ENCODE peak calls at places on chromosomes 7 and 10, in five cellular contexts. E, W, O, V and K are unnamed samples.

GRCh38 chr10:34967411-34967880 is 122.7 kb downstream of the CUL2 start:
- DNase-seq in E (no peak), W (no peak), O (peak; percentile 34), V (no peak), K (no peak)

GRCh38 chr7:8190121-8190895 is 71.7 kb downstream of the ICA1 start:
- DNase-seq in E (no peak), W (peak; percentile 24), O (no peak), V (no peak), K (peak; percentile 60)

GRCh38 chr7:70316745-70317144 is 718.5 kb downstream of the AUTS2 start:
- DNase-seq in E (no peak), W (no peak), O (no peak), V (no peak), K (no peak)

GRCh38 chr10:3924344-3924743 is 139.3 kb upstream of the KLF6 start:
- DNase-seq in E (no peak), W (peak; percentile 97), O (no peak), V (no peak), K (no peak)

GRCh38 chr7:119959811-119960210 is 313.2 kb upstream of the KCND2 start:
- DNase-seq in E (no peak), W (no peak), O (no peak), V (no peak), K (no peak)

GRCh38 chr7:133682364-133683181 is 429.7 kb downstream of the EXOC4 start:
- DNase-seq in E (no peak), W (no peak), O (no peak), V (no peak), K (no peak)

GRCh38 chr10:28839600-28840007 is 162.3 kb downstream of the BAMBI start:
- DNase-seq in E (no peak), W (no peak), O (peak; percentile 40), V (no peak), K (peak; percentile 28)

GRCh38 chr10:102241444-102242117 is at the start of gene PITX3:
- DNase-seq in E (peak; percentile 96), W (peak; percentile 93), O (peak; percentile 96), V (peak; percentile 95), K (peak; percentile 99)

GRCh38 chr10:114515515-114515914 is 111.2 kb upstream of the AFAP1L2 start:
- DNase-seq in E (no peak), W (no peak), O (no peak), V (no peak), K (no peak)

GRCh38 chr7:47479821-47480575 is 101.9 kb downstream of the TNS3 start:
- DNase-seq in E (no peak), W (no peak), O (no peak), V (no peak), K (no peak)

GRCh38 chr10:114850126-114850525 is 28.5 kb downstream of the FHIP2A start:
- DNase-seq in E (no peak), W (no peak), O (no peak), V (no peak), K (no peak)

GRCh38 chr7:12066561-12066960 is 144.5 kb upstream of the TMEM106B start:
- DNase-seq in E (no peak), W (no peak), O (no peak), V (no peak), K (no peak)

GRCh38 chr10:59448616-59449015 is 86.3 kb upstream of the FAM13C start:
- DNase-seq in E (no peak), W (no peak), O (no peak), V (no peak), K (no peak)

GRCh38 chr7:38728145-38728544 is 97.0 kb upstream of the AMPH start:
- DNase-seq in E (no peak), W (no peak), O (no peak), V (no peak), K (no peak)

GRCh38 chr10:77904110-77904860 is 22.3 kb downstream of the DLG5 start:
- DNase-seq in E (no peak), W (no peak), O (no peak), V (no peak), K (no peak)

GRCh38 chr7:44338600-44338999 is 13.2 kb upstream of the CAMK2B start:
- DNase-seq in E (no peak), W (no peak), O (no peak), V (no peak), K (no peak)

GRCh38 chr10:48400129-48400849 is 93.8 kb downstream of the MAPK8 start:
- DNase-seq in E (no peak), W (no peak), O (no peak), V (no peak), K (no peak)

GRCh38 chr7:26376208-26376917 is 84.7 kb downstream of the SNX10 start:
- DNase-seq in E (no peak), W (no peak), O (no peak), V (peak; percentile 84), K (peak; percentile 94)

GRCh38 chr7:3214090-3214413 is 87.0 kb upstream of the SDK1 start:
- DNase-seq in E (no peak), W (no peak), O (no peak), V (no peak), K (no peak)

GRCh38 chr7:50463035-50463434 is 12.9 kb upstream of the FIGNL1 start:
- DNase-seq in E (no peak), W (no peak), O (no peak), V (no peak), K (no peak)

GRCh38 chr7:131066635-131067034 is 261.0 kb upstream of the MKLN1 start:
- DNase-seq in E (no peak), W (no peak), O (no peak), V (no peak), K (no peak)

GRCh38 chr7:1392556-1392955 is 66.7 kb downstream of the MICALL2 start:
- DNase-seq in E (no peak), W (no peak), O (no peak), V (peak; percentile 71), K (no peak)

GRCh38 chr10:18473424-18474110 is 177.8 kb downstream of the NSUN6 start:
- DNase-seq in E (no peak), W (no peak), O (no peak), V (no peak), K (no peak)

GRCh38 chr7:155169081-155169480 is 99.0 kb downstream of the HTR5A start:
- DNase-seq in E (no peak), W (no peak), O (no peak), V (no peak), K (no peak)

GRCh38 chr7:121343302-121343701 is 14.5 kb downstream of the WNT16 start:
- DNase-seq in E (no peak), W (no peak), O (no peak), V (no peak), K (no peak)

DNA sequence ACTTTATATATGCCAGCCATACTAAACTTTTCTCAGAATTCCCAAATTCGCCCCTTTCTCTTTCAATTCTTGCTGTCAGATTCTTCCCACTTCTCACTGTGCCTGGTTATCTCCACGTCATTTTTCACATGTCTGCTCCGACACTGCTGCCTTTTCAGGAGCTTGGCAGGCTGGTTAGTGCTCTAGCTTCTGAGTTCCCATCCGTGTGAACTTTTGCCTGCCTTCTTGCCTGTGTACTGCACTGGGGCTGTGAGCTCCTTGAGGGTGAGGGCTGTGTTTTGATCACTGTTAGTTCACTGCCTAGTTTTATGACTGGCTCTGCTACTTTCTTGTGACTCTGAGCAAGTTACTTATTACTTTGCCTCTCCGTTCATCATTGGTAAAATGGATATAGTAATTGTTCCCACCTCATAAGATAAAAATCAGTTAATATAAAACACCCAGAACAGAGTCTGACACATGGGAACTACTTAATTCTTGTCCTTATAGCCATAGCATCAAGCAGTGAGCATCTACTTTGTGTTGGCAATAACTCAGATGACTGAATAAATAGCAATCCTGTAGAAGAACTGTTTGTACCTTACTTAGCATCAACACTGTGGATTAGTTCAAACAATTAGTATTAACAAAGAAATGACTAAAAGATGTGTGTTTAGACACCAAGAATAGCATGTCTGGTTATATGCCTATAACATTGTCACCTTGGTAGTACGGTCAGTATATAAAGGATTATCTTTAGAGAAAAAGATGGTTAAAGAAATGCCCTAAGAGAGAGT is 5.5 kb downstream of the GSTO1 start:
- DNase-seq in E (no peak), W (no peak), O (no peak), V (no peak), K (no peak)
- H3K4me3 ChIP-seq in E (no peak overlapping the region), W (no peak overlapping the region), O (no peak overlapping the region), V (no peak overlapping the region), K (peak overlapping the region; percentile 19)

GRCh38 chr10:68340358-68341080 is 7.8 kb upstream of the PBLD start:
- DNase-seq in E (no peak), W (no peak), O (no peak), V (no peak), K (no peak)

GRCh38 chr10:68346774-68347173 is 14.0 kb upstream of the PBLD start:
- DNase-seq in E (no peak), W (no peak), O (no peak), V (no peak), K (no peak)

GRCh38 chr10:68345621-68346020 is 12.9 kb upstream of the PBLD start:
- DNase-seq in E (no peak), W (no peak), O (no peak), V (no peak), K (no peak)

GRCh38 chr10:68348265-68348741 is 15.6 kb upstream of the PBLD start:
- DNase-seq in E (no peak), W (peak; percentile 33), O (no peak), V (no peak), K (peak; percentile 45)

DNA sequence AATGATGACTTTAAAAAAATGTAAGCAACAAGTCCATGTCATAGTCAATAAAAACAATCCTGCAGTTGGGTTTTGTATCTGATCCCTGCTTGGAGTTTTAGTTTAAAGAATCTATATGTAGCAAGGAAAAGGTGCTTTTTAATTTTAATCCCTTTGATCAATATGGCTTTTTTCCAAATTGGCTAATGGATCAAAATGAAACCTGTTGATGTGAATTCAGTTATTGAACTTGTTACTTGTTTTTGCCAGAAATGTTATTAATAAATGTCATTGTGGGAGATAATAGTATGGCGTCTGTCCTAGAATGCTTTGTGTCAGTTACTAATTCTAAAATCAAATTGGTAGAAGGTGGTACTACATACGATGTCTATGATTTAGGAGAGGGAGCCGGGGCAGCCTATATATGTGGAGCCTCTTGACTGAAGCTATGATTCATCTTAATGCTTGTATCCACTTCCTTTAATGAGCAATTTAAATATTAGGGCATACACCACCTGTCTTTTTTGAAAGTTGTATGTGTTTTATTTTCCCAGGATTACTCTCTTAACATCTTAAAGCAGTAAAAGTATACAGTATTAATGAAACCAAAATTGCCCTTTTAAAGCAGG is 10.3 kb upstream of the PBLD start:
- DNase-seq in E (no peak), W (no peak), O (no peak), V (no peak), K (no peak)
- H3K4me3 ChIP-seq in E (no peak overlapping the region), W (no peak overlapping the region), O (no peak overlapping the region), V (no peak overlapping the region), K (no peak overlapping the region)

GRCh38 chr10:98293550-98294269 is 25.7 kb upstream of the LOXL4 start:
- DNase-seq in E (peak; percentile 68), W (no peak), O (no peak), V (no peak), K (no peak)

GRCh38 chr10:98295401-98295811 is 27.4 kb upstream of the LOXL4 start:
- DNase-seq in E (no peak), W (no peak), O (no peak), V (no peak), K (no peak)

GRCh38 chr10:98294270-98294627 is 26.3 kb upstream of the LOXL4 start:
- DNase-seq in E (no peak), W (no peak), O (no peak), V (no peak), K (no peak)

GRCh38 chr10:98295907-98296306 is 27.9 kb upstream of the LOXL4 start:
- DNase-seq in E (no peak), W (peak; percentile 69), O (no peak), V (no peak), K (peak; percentile 35)

GRCh38 chr10:98296514-98296913 is 28.5 kb upstream of the LOXL4 start:
- DNase-seq in E (peak; percentile 18), W (no peak), O (no peak), V (no peak), K (no peak)
- H3K4me3 ChIP-seq in E (no peak overlapping the region), W (no peak overlapping the region), O (no peak overlapping the region), V (no peak overlapping the region), K (no peak overlapping the region)

GRCh38 chr10:103451091-103451801 is 924 bp downstream of the CALHM2 start:
- DNase-seq in E (peak; percentile 82), W (peak; percentile 71), O (peak; percentile 78), V (peak; percentile 87), K (peak; percentile 85)
- H3K4me3 ChIP-seq in E (peak overlapping the region; percentile 73), W (peak overlapping the region; percentile 93), O (peak overlapping the region; percentile 82), V (peak overlapping the region; percentile 75), K (peak overlapping the region; percentile 10)